ENCODE peak calls at places on chromosomes 4 and X, in ten cellular contexts. M, W, S, N, U, T, G, D, L and X are unnamed samples.

GRCh38 chrX:47235691-47236103 is 2.9 kb downstream of the USP11 start:
- DNase-seq in M (no peak), W (no peak), S (no peak), N (no peak), U (no peak), T (no peak), G (no peak), D (no peak), L (no peak), X (no peak)

GRCh38 chrX:129653985-129654651 is 638 bp downstream of the APLN start:
- DNase-seq in M (peak), W (no peak), S (no peak), N (no peak), U (peak), T (no peak), G (no peak), D (no peak), L (no peak), X (peak)

GRCh38 chr4:180057198-180057821 is 2185.9 kb upstream of the TENM3 start:
- DNase-seq in M (no peak), W (no peak), S (no peak), N (no peak), U (no peak), T (peak), G (no peak), D (no peak), L (peak), X (no peak)

GRCh38 chr4:156476359-156476758 is 495.2 kb downstream of the PDGFC start:
- DNase-seq in M (no peak), W (no peak), S (peak), N (no peak), U (no peak), T (no peak), G (no peak), D (no peak), L (no peak), X (no peak)

GRCh38 chr4:89119836-89120235 is 8.5 kb downstream of the TIGD2 start:
- DNase-seq in M (no peak), W (no peak), S (no peak), N (no peak), U (no peak), T (no peak), G (no peak), D (no peak), L (no peak), X (no peak)

GRCh38 chr4:75107703-75108612 is 175.0 kb downstream of the PARM1 start:
- DNase-seq in M (no peak), W (no peak), S (no peak), N (no peak), U (no peak), T (no peak), G (no peak), D (no peak), L (no peak), X (no peak)

GRCh38 chr4:90958256-90958895 is 831.2 kb downstream of the CCSER1 start:
- DNase-seq in M (no peak), W (no peak), S (peak), N (no peak), U (no peak), T (no peak), G (no peak), D (no peak), L (no peak), X (no peak)

GRCh38 chrX:134512566-134512965 is 52.6 kb downstream of the HPRT1 start:
- DNase-seq in M (no peak), W (no peak), S (peak), N (no peak), U (no peak), T (no peak), G (no peak), D (no peak), L (no peak), X (no peak)

GRCh38 chrX:39772057-39772832 is 325.5 kb downstream of the BCOR start:
- DNase-seq in M (peak), W (peak), S (no peak), N (peak), U (peak), T (no peak), G (no peak), D (no peak), L (peak), X (peak)

GRCh38 chr4:78059524-78059889 is 2.4 kb downstream of the FRAS1 start:
- DNase-seq in M (peak), W (peak), S (peak), N (no peak), U (peak), T (peak), G (peak), D (peak), L (peak), X (peak)

GRCh38 chrX:119677654-119677981 is 15.3 kb downstream of the SEPTIN6 start:
- DNase-seq in M (no peak), W (no peak), S (no peak), N (no peak), U (no peak), T (no peak), G (no peak), D (no peak), L (no peak), X (no peak)

GRCh38 chrX:38841766-38842165 is 40.5 kb downstream of the MID1IP1 start:
- DNase-seq in M (no peak), W (no peak), S (no peak), N (no peak), U (no peak), T (no peak), G (no peak), D (no peak), L (no peak), X (no peak)

GRCh38 chr4:189279188-189279587 is 661.5 kb upstream of the FRG1 start:
- DNase-seq in M (no peak), W (no peak), S (no peak), N (no peak), U (no peak), T (no peak), G (no peak), D (no peak), L (no peak), X (no peak)

GRCh38 chr4:53365121-53365485 is 758 bp downstream of the SCFD2 start:
- DNase-seq in M (no peak), W (no peak), S (peak), N (no peak), U (no peak), T (no peak), G (no peak), D (no peak), L (peak), X (no peak)

GRCh38 chr4:155999743-156000142 is 46.1 kb upstream of the CTSO start:
- DNase-seq in M (no peak), W (no peak), S (peak), N (no peak), U (peak), T (no peak), G (peak), D (no peak), L (peak), X (no peak)

GRCh38 chr4:185235480-185236154 is 26.2 kb downstream of the SNX25 start:
- DNase-seq in M (no peak), W (no peak), S (peak), N (no peak), U (no peak), T (no peak), G (no peak), D (no peak), L (no peak), X (no peak)

GRCh38 chrX:49079489-49080428 is at the start of gene WDR45:
- DNase-seq in M (peak), W (peak), S (peak), N (peak), U (peak), T (no peak), G (peak), D (peak), L (peak), X (peak)

GRCh38 chr4:65623509-65623908 is 46.8 kb downstream of the EPHA5 start:
- DNase-seq in M (no peak), W (no peak), S (peak), N (no peak), U (no peak), T (no peak), G (no peak), D (no peak), L (no peak), X (no peak)

GRCh38 chr4:41934813-41935651 is at the start of gene TMEM33:
- DNase-seq in M (peak), W (peak), S (peak), N (peak), U (peak), T (peak), G (peak), D (peak), L (peak), X (peak)

GRCh38 chrX:133985164-133986007 is at the start of gene GPC3:
- DNase-seq in M (peak), W (peak), S (peak), N (peak), U (peak), T (peak), G (peak), D (peak), L (peak), X (peak)

GRCh38 chr4:1012031-1012739 is 759 bp downstream of the FGFRL1 start:
- DNase-seq in M (peak), W (peak), S (peak), N (no peak), U (no peak), T (no peak), G (no peak), D (peak), L (no peak), X (peak)

GRCh38 chr4:1208970-1209704 is 36.8 kb upstream of the SPON2 start:
- DNase-seq in M (no peak), W (no peak), S (peak), N (no peak), U (peak), T (no peak), G (no peak), D (peak), L (no peak), X (peak)

GRCh38 chr4:39469429-39470077 is 10.7 kb downstream of the LIAS start:
- DNase-seq in M (no peak), W (no peak), S (peak), N (no peak), U (no peak), T (peak), G (no peak), D (no peak), L (peak), X (no peak)

GRCh38 chr4:112370466-112370865 is 73.3 kb downstream of the ALPK1 start:
- DNase-seq in M (no peak), W (no peak), S (no peak), N (no peak), U (no peak), T (no peak), G (no peak), D (no peak), L (no peak), X (no peak)

GRCh38 chr4:165177725-165178666 is 29.4 kb upstream of the KLHL2 start:
- DNase-seq in M (no peak), W (no peak), S (no peak), N (no peak), U (no peak), T (no peak), G (no peak), D (no peak), L (no peak), X (no peak)

GRCh38 chr4:655735-656151 is 18.3 kb downstream of the ATP5ME start:
- DNase-seq in M (no peak), W (no peak), S (no peak), N (no peak), U (peak), T (no peak), G (no peak), D (peak), L (no peak), X (no peak)

GRCh38 chr4:39446842-39447573 is 11.7 kb downstream of the RPL9 start:
- DNase-seq in M (peak), W (peak), S (peak), N (no peak), U (peak), T (peak), G (peak), D (peak), L (peak), X (peak)

GRCh38 chr4:142781114-142781513 is 65.0 kb downstream of the INPP4B start:
- DNase-seq in M (no peak), W (no peak), S (no peak), N (no peak), U (no peak), T (no peak), G (no peak), D (no peak), L (no peak), X (no peak)

GRCh38 chrX:108275732-108276131 is 162.5 kb downstream of the COL4A6 start:
- DNase-seq in M (no peak), W (no peak), S (no peak), N (no peak), U (no peak), T (no peak), G (no peak), D (no peak), L (no peak), X (no peak)

GRCh38 chr4:171891038-171891437 is 77.8 kb downstream of the GALNTL6 start:
- DNase-seq in M (no peak), W (no peak), S (no peak), N (no peak), U (no peak), T (no peak), G (no peak), D (no peak), L (no peak), X (no peak)

GRCh38 chr4:159871141-159871540 is 768.3 kb downstream of the RAPGEF2 start:
- DNase-seq in M (no peak), W (no peak), S (no peak), N (no peak), U (no peak), T (no peak), G (no peak), D (no peak), L (no peak), X (no peak)